ENCODE peak calls at places on chromosome 21, in eight cellular contexts. X is IMR-90, U is SJSA1, L is testis, T is aorta, S is cardiac muscle cell, G is NT2/D1, E is tibial nerve. W is an unnamed sample. For H3K4me1, the result is how much of the 10 kb centered on the place peaks cover.

GRCh38 chr21:26490771-26491170 is 82.3 kb downstream of the CYYR1 start:
- DNase-seq in X (no peak), U (no peak), L (no peak), T (no peak), S (no peak), G (peak), E (no peak), W (peak)

GRCh38 chr21:35602811-35603210 is 457.5 kb downstream of the SETD4 start:
- DNase-seq in X (no peak), U (no peak), L (no peak), T (no peak), S (no peak), G (no peak), E (no peak), W (no peak)

GRCh38 chr21:41187537-41188025 is 19.6 kb downstream of the BACE2 start:
- DNase-seq in X (no peak), U (no peak), L (no peak), T (no peak), S (no peak), G (no peak), E (no peak), W (no peak)

GRCh38 chr21:16573581-16573980 is 843.8 kb downstream of the USP25 start:
- DNase-seq in X (peak), U (peak), L (no peak), T (no peak), S (peak), G (no peak), E (no peak), W (no peak)

GRCh38 chr21:15250384-15250783 is 185.6 kb upstream of the NRIP1 start:
- DNase-seq in X (peak), U (no peak), L (no peak), T (no peak), S (no peak), G (no peak), E (no peak), W (no peak)

GRCh38 chr21:18522181-18522771 is 118.7 kb upstream of the TMPRSS15 start:
- DNase-seq in X (no peak), U (no peak), L (no peak), T (no peak), S (no peak), G (no peak), E (no peak), W (no peak)

GRCh38 chr21:46028547-46029200 is 47.1 kb downstream of the COL6A1 start:
- DNase-seq in X (peak), U (no peak), L (no peak), T (no peak), S (no peak), G (no peak), E (no peak), W (no peak)

GRCh38 chr21:23853796-23854379 is 1753.4 kb downstream of the MRPL39 start:
- DNase-seq in X (peak), U (no peak), L (peak), T (no peak), S (peak), G (peak), E (no peak), W (peak)

GRCh38 chr21:16194851-16195251 is 465.1 kb downstream of the USP25 start:
- DNase-seq in X (peak), U (peak), L (peak), T (no peak), S (peak), G (no peak), E (no peak), W (peak)

GRCh38 chr21:45459171-45460010 is 54.4 kb downstream of the COL18A1 start:
- DNase-seq in X (no peak), U (no peak), L (no peak), T (peak), S (no peak), G (no peak), E (no peak), W (no peak)

GRCh38 chr21:41678016-41678935 is 88.6 kb downstream of the RIPK4 start:
- DNase-seq in X (peak), U (peak), L (no peak), T (peak), S (no peak), G (no peak), E (no peak), W (no peak)

GRCh38 chr21:38297193-38297592 is 40.4 kb downstream of the KCNJ15 start:
- DNase-seq in X (peak), U (peak), L (no peak), T (no peak), S (no peak), G (no peak), E (no peak), W (no peak)

GRCh38 chr21:16913010-16913409 is 599.8 kb upstream of the CXADR start:
- DNase-seq in X (no peak), U (peak), L (no peak), T (no peak), S (no peak), G (no peak), E (no peak), W (no peak)

GRCh38 chr21:15894596-15894995 is 164.8 kb downstream of the USP25 start:
- DNase-seq in X (peak), U (peak), L (no peak), T (no peak), S (peak), G (no peak), E (no peak), W (peak)

GRCh38 chr21:16588433-16588860 is 858.7 kb downstream of the USP25 start:
- DNase-seq in X (peak), U (no peak), L (peak), T (peak), S (peak), G (peak), E (peak), W (no peak)

GRCh38 chr21:31221051-31221450 is 123.0 kb downstream of the TIAM1 start:
- DNase-seq in X (no peak), U (no peak), L (peak), T (no peak), S (no peak), G (no peak), E (no peak), W (no peak)

GRCh38 chr21:25931791-25932190 is 197.0 kb downstream of the GABPA start:
- DNase-seq in X (no peak), U (no peak), L (no peak), T (no peak), S (no peak), G (no peak), E (no peak), W (peak)

GRCh38 chr21:39258207-39258606 is 55.2 kb downstream of the BRWD1 start:
- DNase-seq in X (no peak), U (no peak), L (no peak), T (no peak), S (no peak), G (no peak), E (no peak), W (no peak)

GRCh38 chr21:31908106-31909031 is 35.5 kb downstream of the HUNK start:
- DNase-seq in X (peak), U (peak), L (peak), T (no peak), S (no peak), G (no peak), E (no peak), W (no peak)

GRCh38 chr21:39066829-39067785 is 116.1 kb downstream of the PSMG1 start:
- DNase-seq in X (no peak), U (no peak), L (no peak), T (no peak), S (peak), G (no peak), E (no peak), W (no peak)

GRCh38 chr21:34201441-34201838 is 128.1 kb downstream of the MRPS6 start:
- DNase-seq in X (no peak), U (no peak), L (no peak), T (no peak), S (no peak), G (no peak), E (no peak), W (no peak)

GRCh38 chr21:34204021-34204420 is 130.6 kb downstream of the MRPS6 start:
- DNase-seq in X (no peak), U (no peak), L (no peak), T (no peak), S (no peak), G (no peak), E (no peak), W (no peak)

GRCh38 chr21:34202553-34203332 is 129.4 kb downstream of the MRPS6 start:
- DNase-seq in X (no peak), U (no peak), L (peak), T (peak), S (peak), G (peak), E (no peak), W (no peak)

GRCh38 chr21:34205811-34206635 is 132.6 kb downstream of the MRPS6 start:
- DNase-seq in X (no peak), U (peak), L (no peak), T (no peak), S (no peak), G (no peak), E (no peak), W (no peak)

GRCh38 chr21:34204481-34205439 is 131.4 kb downstream of the MRPS6 start:
- DNase-seq in X (no peak), U (no peak), L (no peak), T (no peak), S (no peak), G (no peak), E (no peak), W (no peak)
- H3K4me1 ChIP-seq in X (under half), U (under half), L (under half), T (under half), S (under half), G (under half), E (under half), W (under half)

DNA sequence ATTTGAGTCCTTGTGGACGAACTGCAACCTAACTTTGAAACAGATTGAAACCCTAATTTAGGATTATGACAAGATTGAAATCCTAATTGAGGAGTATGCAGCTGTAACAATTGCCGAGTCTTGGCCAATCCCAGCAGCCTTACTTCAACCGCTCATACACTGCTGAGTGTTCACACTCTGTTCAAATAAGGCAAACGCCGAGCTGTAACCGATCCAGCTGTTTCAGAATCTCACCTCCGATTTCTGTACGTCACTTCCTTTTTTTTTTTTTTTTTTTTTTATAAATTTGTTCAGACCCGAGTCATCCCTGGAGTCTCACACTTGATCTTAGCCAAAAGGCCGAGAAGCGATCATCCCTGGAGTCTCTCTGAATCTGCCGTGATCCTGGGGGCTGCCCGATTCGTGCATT is 22.3 kb upstream of the ATP5PO start:
- DNase-seq in X (no peak), U (no peak), L (no peak), T (no peak), S (peak), G (no peak), E (no peak), W (no peak)
- H3K4me3 ChIP-seq in X (no peak), U (no peak), L (no peak), T (no peak), S (no peak), G (no peak), E (no peak), W (no peak)

GRCh38 chr21:44092201-44092600 is 15.0 kb upstream of the PWP2 start:
- DNase-seq in X (no peak), U (no peak), L (peak), T (no peak), S (no peak), G (no peak), E (no peak), W (no peak)

GRCh38 chr21:44088401-44088780 is 18.8 kb upstream of the PWP2 start:
- DNase-seq in X (no peak), U (no peak), L (peak), T (no peak), S (no peak), G (no peak), E (no peak), W (no peak)

GRCh38 chr21:44087426-44088400 is 19.5 kb upstream of the PWP2 start:
- DNase-seq in X (no peak), U (no peak), L (peak), T (peak), S (no peak), G (no peak), E (no peak), W (no peak)

GRCh38 chr21:44089001-44089911 is 17.9 kb upstream of the PWP2 start:
- DNase-seq in X (no peak), U (no peak), L (peak), T (peak), S (no peak), G (no peak), E (no peak), W (no peak)

GRCh38 chr21:44090332-44090731 is 16.9 kb upstream of the PWP2 start:
- DNase-seq in X (no peak), U (no peak), L (peak), T (peak), S (no peak), G (no peak), E (no peak), W (no peak)
- H3K4me1 ChIP-seq in X (under half), U (under half), L (under half), T (under half), S (under half), G (under half), E (under half), W (under half)

GRCh38 chr21:29938968-29939858 is 583 bp downstream of the GRIK1 start:
- DNase-seq in X (no peak), U (no peak), L (peak), T (peak), S (peak), G (no peak), E (no peak), W (no peak)
- H3K4me3 ChIP-seq in X (no peak), U (no peak), L (peak), T (peak), S (peak), G (peak), E (peak), W (no peak)

GRCh38 chr21:33403128-33403785 is at the start of gene IFNGR2:
- DNase-seq in X (no peak), U (peak), L (peak), T (peak), S (peak), G (no peak), E (no peak), W (peak)
- H3K4me1 ChIP-seq in X (under half), U (under half), L (under half), T (under half), S (under half), G (under half), E (under half), W (under half)

DNA sequence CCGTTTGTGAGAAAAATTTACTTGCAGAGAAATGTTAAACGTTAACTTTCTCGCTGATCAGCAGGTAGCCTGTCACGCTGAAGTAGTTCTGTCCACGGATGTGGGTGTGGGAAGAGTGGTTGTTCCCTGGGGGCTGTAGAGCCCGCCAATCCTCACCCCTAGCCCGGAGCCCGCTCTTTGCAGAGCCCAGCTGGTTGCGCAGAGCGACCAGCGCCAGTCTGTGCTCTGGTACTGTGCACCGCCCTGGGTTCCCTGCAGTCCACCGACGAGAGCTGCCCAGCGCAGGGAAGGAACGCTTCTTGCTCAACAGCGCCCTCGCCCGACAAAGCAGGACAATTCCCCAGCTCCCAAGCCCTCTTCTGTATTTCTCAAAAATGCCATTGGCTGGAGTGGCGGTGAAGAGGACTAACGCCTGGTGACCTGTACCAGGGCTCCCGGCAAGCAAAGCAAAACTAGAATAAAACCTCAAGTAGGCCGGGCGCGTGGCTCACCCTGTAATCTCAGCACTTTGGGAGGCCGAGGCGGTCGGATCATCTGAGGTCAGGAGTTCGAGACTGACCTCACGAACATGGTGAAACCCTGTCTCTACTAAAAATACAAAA is 3.3 kb downstream of the RIPPLY3 start:
- DNase-seq in X (peak), U (peak), L (peak), T (peak), S (peak), G (peak), E (peak), W (peak)
- H3K4me3 ChIP-seq in X (peak), U (peak), L (no peak), T (no peak), S (no peak), G (no peak), E (no peak), W (peak)

GRCh38 chr21:43274946-43275310 is 106.1 kb downstream of the CRYAA start:
- DNase-seq in X (no peak), U (no peak), L (no peak), T (no peak), S (no peak), G (no peak), E (no peak), W (no peak)

GRCh38 chr21:43274022-43274945 is 105.5 kb downstream of the CRYAA start:
- DNase-seq in X (no peak), U (no peak), L (no peak), T (no peak), S (no peak), G (no peak), E (no peak), W (no peak)

GRCh38 chr21:43273016-43273707 is 104.4 kb downstream of the CRYAA start:
- DNase-seq in X (no peak), U (no peak), L (no peak), T (no peak), S (no peak), G (no peak), E (no peak), W (no peak)

GRCh38 chr21:43272591-43272990 is 103.8 kb downstream of the CRYAA start:
- DNase-seq in X (no peak), U (no peak), L (no peak), T (no peak), S (no peak), G (no peak), E (no peak), W (no peak)

GRCh38 chr21:43273708-43274021 is 104.9 kb downstream of the CRYAA start:
- DNase-seq in X (no peak), U (no peak), L (no peak), T (no peak), S (no peak), G (no peak), E (no peak), W (no peak)
- H3K4me1 ChIP-seq in X (under half), U (under half), L (under half), T (under half), S (under half), G (under half), E (under half), W (under half)

GRCh38 chr21:42682661-42683060 is 29.2 kb downstream of the PDE9A start:
- DNase-seq in X (no peak), U (no peak), L (no peak), T (no peak), S (no peak), G (no peak), E (no peak), W (no peak)

GRCh38 chr21:42683371-42684108 is 30.1 kb downstream of the PDE9A start:
- DNase-seq in X (no peak), U (peak), L (no peak), T (no peak), S (no peak), G (no peak), E (no peak), W (no peak)

GRCh38 chr21:42684109-42684916 is 30.9 kb downstream of the PDE9A start:
- DNase-seq in X (no peak), U (peak), L (no peak), T (no peak), S (no peak), G (no peak), E (no peak), W (no peak)

GRCh38 chr21:42685954-42686500 is 32.6 kb downstream of the PDE9A start:
- DNase-seq in X (no peak), U (no peak), L (no peak), T (no peak), S (no peak), G (no peak), E (no peak), W (no peak)

GRCh38 chr21:42685036-42685435 is 31.6 kb downstream of the PDE9A start:
- DNase-seq in X (no peak), U (no peak), L (peak), T (no peak), S (no peak), G (no peak), E (no peak), W (no peak)
- H3K4me3 ChIP-seq in X (no peak), U (no peak), L (no peak), T (no peak), S (no peak), G (no peak), E (no peak), W (no peak)

GRCh38 chr21:44320847-44321246 is 18.3 kb downstream of the CFAP410 start:
- DNase-seq in X (no peak), U (no peak), L (no peak), T (no peak), S (no peak), G (no peak), E (no peak), W (no peak)

GRCh38 chr21:44317241-44317782 is 17.5 kb downstream of the PFKL start:
- DNase-seq in X (no peak), U (no peak), L (no peak), T (no peak), S (no peak), G (no peak), E (no peak), W (no peak)

GRCh38 chr21:44317871-44318270 is 18.0 kb downstream of the PFKL start:
- DNase-seq in X (no peak), U (no peak), L (no peak), T (no peak), S (no peak), G (no peak), E (no peak), W (no peak)

GRCh38 chr21:44318489-44319285 is 18.8 kb downstream of the PFKL start:
- DNase-seq in X (no peak), U (no peak), L (no peak), T (no peak), S (no peak), G (no peak), E (no peak), W (no peak)

DNA sequence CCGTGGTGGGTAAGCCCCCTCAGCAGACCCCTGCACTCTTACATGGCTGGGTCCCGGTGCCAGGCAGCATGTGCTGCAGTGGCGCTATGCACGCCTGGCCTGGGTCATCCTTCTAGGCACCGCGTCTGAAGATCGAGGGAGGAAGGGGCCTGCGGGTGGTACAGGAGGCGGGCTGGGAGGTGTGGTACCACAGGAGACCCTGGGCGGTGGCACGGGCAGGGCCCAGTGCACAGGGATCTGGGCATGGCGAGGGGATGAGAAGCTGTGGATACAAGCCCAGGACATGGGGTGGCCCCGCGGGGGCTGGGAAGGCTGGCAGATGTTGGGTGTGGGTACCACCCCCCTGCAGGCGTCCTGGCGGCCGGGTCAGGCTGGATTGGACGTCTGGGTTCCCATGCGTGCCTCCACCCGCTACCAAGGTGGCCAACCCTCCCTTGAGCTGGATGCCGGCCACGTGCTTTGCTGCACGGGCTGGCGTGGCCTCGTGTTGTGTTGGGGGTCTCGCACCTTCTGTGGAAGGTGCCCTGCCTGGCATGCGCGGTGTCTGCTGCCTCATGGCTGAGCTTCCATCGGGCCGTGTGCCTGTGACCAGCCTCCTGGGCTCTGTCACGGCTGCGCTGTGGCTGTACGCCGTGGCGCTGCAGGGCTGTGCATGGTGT is 19.7 kb downstream of the CFAP410 start:
- DNase-seq in X (no peak), U (no peak), L (no peak), T (no peak), S (no peak), G (no peak), E (no peak), W (no peak)
- H3K4me1 ChIP-seq in X (under half), U (under half), L (under half), T (under half), S (under half), G (under half), E (under half), W (under half)

W was measured in HAP-1.